ENCODE peak calls at places on chromosome 6, in seven cellular contexts. A, T, G, J, O, V and I are unnamed samples.

GRCh38 chr6:75986935-75987334 is 85.5 kb downstream of the IMPG1 start:
- DNase-seq in T (no peak), J (no peak), O (no peak), G (no peak), A (no peak), V (no peak), I (no peak)

GRCh38 chr6:4041480-4041879 is 37.5 kb downstream of the FAM217A start:
- DNase-seq in V (no peak), T (no peak), A (no peak), G (no peak), J (no peak), O (peak; percentile 17), I (no peak)

GRCh38 chr6:155495011-155495768 is 39.6 kb upstream of the NOX3 start:
- DNase-seq in T (peak; percentile 13), A (no peak), J (no peak), O (peak; percentile 57), G (no peak), V (no peak), I (peak; percentile 55)

GRCh38 chr6:30647802-30648460 is 998 bp downstream of the C6orf136 start:
- DNase-seq in A (no peak), T (peak; percentile 69), V (no peak), G (no peak), O (peak; percentile 85), J (peak; percentile 55), I (no peak)

GRCh38 chr6:112663705-112664104 is 316.6 kb downstream of the RFPL4B start:
- DNase-seq in G (no peak), A (no peak), O (no peak), T (no peak), J (no peak), V (no peak), I (no peak)

GRCh38 chr6:1082040-1082935 is 229.6 kb upstream of the FOXQ1 start:
- DNase-seq in G (no peak), T (no peak), V (no peak), A (no peak), J (no peak), O (no peak), I (no peak)

GRCh38 chr6:34791842-34792604 is at the start of gene BLTP3A:
- DNase-seq in O (peak; percentile 89), T (peak; percentile 65), J (peak; percentile 65), G (peak; percentile 69), V (peak; percentile 84), A (peak; percentile 60), I (peak; percentile 83)

GRCh38 chr6:41028618-41029486 is 10.2 kb downstream of the UNC5CL start:
- DNase-seq in J (no peak), V (no peak), A (no peak), O (no peak), G (no peak), T (no peak), I (no peak)

GRCh38 chr6:75300206-75300605 is 15.6 kb upstream of the TMEM30A start:
- DNase-seq in J (no peak), O (no peak), T (no peak), V (no peak), G (no peak), A (no peak), I (no peak)

GRCh38 chr6:152121910-152122309 is 314.4 kb downstream of the ESR1 start:
- DNase-seq in G (no peak), V (no peak), J (no peak), T (no peak), A (no peak), O (no peak), I (no peak)

GRCh38 chr6:30169658-30170614 is 6.6 kb downstream of the TRIM15 start:
- DNase-seq in G (no peak), V (no peak), O (no peak), T (no peak), A (no peak), J (no peak), I (no peak)

GRCh38 chr6:16948376-16948775 is 153.5 kb upstream of the STMND1 start:
- DNase-seq in V (no peak), O (no peak), J (no peak), T (no peak), A (no peak), G (no peak), I (no peak)

GRCh38 chr6:44569131-44569530 is 181.6 kb downstream of the CDC5L start:
- DNase-seq in T (no peak), A (no peak), O (no peak), G (no peak), V (no peak), J (no peak), I (no peak)

GRCh38 chr6:54491431-54491830 is 183.2 kb downstream of the TINAG start:
- DNase-seq in J (no peak), O (no peak), G (no peak), V (no peak), T (no peak), A (no peak), I (no peak)

GRCh38 chr6:106858653-106859092 is 115.9 kb downstream of the CD24 start:
- DNase-seq in A (no peak), T (no peak), V (no peak), G (no peak), O (no peak), J (no peak), I (no peak)

GRCh38 chr6:36599791-36600209 is 5.6 kb downstream of the SRSF3 start:
- DNase-seq in A (peak; percentile 35), G (peak; percentile 58), O (peak; percentile 66), V (peak; percentile 56), T (no peak), J (no peak), I (peak; percentile 58)

GRCh38 chr6:47478233-47479155 is 905 bp downstream of the CD2AP start:
- DNase-seq in O (no peak), A (no peak), G (no peak), J (no peak), V (no peak), T (no peak), I (no peak)

GRCh38 chr6:158849899-158850806 is 31.0 kb upstream of the EZR start:
- DNase-seq in V (no peak), O (no peak), A (no peak), T (no peak), J (no peak), G (peak; percentile 62), I (no peak)

GRCh38 chr6:149990672-149991402 is 27.1 kb downstream of the ULBP1 start:
- DNase-seq in T (no peak), O (no peak), G (no peak), A (no peak), V (no peak), J (no peak), I (peak; percentile 46)

GRCh38 chr6:7112741-7113313 is 5.1 kb downstream of the RREB1 start:
- DNase-seq in V (no peak), G (peak; percentile 52), T (no peak), J (no peak), O (no peak), A (no peak), I (peak; percentile 29)

GRCh38 chr6:104256547-104257144 is 603.1 kb downstream of the HACE1 start:
- DNase-seq in A (no peak), T (no peak), G (no peak), V (no peak), J (no peak), O (no peak), I (no peak)

GRCh38 chr6:80173411-80173810 is 66.9 kb downstream of the BCKDHB start:
- DNase-seq in V (no peak), A (no peak), G (no peak), O (no peak), J (no peak), T (no peak), I (no peak)
- TF ChIP-seq CTCF in V (no peak), A (no peak), G (no peak), O (no peak), J (no peak), T (no peak), I (no peak)

DNA sequence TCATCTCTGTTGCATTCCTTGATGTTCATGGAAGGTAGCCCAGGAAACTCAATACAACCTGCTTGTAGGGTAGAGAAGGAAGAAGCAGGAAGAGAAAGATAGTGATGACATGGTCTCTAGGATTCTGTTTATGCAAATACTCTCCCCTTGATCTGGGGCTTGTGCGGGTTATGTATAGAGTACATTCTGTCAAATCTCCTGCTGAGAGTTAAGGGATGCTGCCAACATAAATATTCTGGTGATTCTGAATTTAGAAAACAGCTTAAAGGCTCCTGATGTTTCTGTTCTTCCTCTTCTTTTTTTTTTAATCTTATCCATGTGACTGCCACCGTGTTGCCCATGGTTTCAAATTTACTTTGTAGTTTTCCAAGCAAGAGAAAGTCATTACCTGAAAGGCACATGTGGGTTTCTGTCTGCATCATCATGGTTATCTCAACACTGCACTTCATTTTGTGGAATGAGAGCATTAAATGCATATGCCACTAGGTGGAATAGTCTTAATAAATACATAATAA is 150.6 kb downstream of the RPS12 start:
- DNase-seq in G (no peak), O (no peak), V (no peak), T (no peak), J (no peak), A (no peak), I (no peak)
- TF ChIP-seq CTCF in G (no peak), O (peak; percentile 25), V (no peak), T (no peak), J (no peak), A (no peak), I (no peak)

DNA sequence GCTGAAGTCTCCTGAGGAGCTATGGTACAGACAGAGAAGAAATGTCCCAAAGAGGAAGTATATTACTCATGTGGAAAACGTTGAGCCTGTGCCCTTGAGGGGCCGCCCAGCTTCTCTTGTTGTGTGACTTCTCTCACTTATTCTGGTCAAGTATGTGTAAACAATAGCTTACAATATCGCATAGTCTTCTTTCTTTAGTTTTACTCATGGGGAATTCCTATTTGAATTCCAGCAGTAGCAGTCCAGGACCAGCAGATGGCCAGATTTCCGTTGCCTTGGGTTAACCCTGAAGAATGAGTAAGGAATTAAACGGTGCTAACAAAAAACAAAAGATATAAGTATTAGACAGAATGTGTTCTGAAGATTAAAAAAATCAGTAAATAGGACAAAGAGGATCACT is 522.0 kb upstream of the GJE1 start:
- DNase-seq in A (no peak), V (peak; percentile 17), G (no peak), J (no peak), O (no peak), T (no peak), I (no peak)
- TF ChIP-seq CTCF in A (peak; percentile 47), V (no peak), G (no peak), J (no peak), O (no peak), T (no peak), I (peak; percentile 27)

GRCh38 chr6:134437376-134437775 is 119.5 kb upstream of the SGK1 start:
- DNase-seq in J (no peak), V (peak; percentile 65), A (no peak), O (no peak), G (no peak), T (no peak), I (no peak)
- TF ChIP-seq CTCF in J (no peak), V (peak; percentile 17), A (no peak), O (peak; percentile 4), G (no peak), T (no peak), I (no peak)